ENCODE peak calls at places on chromosomes 6 and 20, in nine cellular contexts. R is CD8-positive, alpha-beta T cell; Y is RWPE2; V is gastrocnemius medialis; Q is HepG2; P is K562; S is body of pancreas; N is lower lobe of right lung; E is left lung. T is an unnamed sample.

GRCh38 chr6:49519660-49520059 is 19.9 kb downstream of the GLYATL3 start:
- ATAC-seq in S (no peak), Y (no peak), Q (no peak), P (peak), R (no peak), N (no peak), V (no peak), E (no peak), T (no peak)

GRCh38 chr20:910132-910839 is 5.8 kb downstream of the ANGPT4 start:
- ATAC-seq in S (no peak), Q (peak), R (no peak), E (no peak), Y (no peak), N (no peak), V (peak), P (no peak), T (no peak)

GRCh38 chr6:111228094-111228493 is 140.8 kb downstream of the SLC16A10 start:
- ATAC-seq in E (peak), N (no peak), V (peak), P (no peak), Q (no peak), R (no peak), Y (peak), S (peak), T (no peak)

GRCh38 chr6:133190912-133191311 is 50.2 kb upstream of the EYA4 start:
- ATAC-seq in R (no peak), E (no peak), V (peak), Q (no peak), P (no peak), N (no peak), Y (no peak), S (no peak), T (no peak)

GRCh38 chr20:9102456-9102855 is 33.6 kb downstream of the PLCB4 start:
- ATAC-seq in V (no peak), P (no peak), Q (no peak), R (no peak), N (no peak), E (no peak), Y (no peak), S (no peak), T (no peak)

GRCh38 chr6:11374036-11375010 is 141.9 kb upstream of the NEDD9 start:
- ATAC-seq in E (peak), Y (no peak), P (no peak), Q (peak), N (peak), V (no peak), S (peak), R (peak), T (peak)

GRCh38 chr20:8082025-8082424 is 50.0 kb upstream of the PLCB1 start:
- ATAC-seq in P (no peak), R (no peak), S (no peak), E (no peak), V (no peak), N (no peak), Q (peak), Y (peak), T (no peak)

GRCh38 chr6:167832497-167833395 is 6.0 kb downstream of the AFDN start:
- ATAC-seq in N (peak), R (no peak), E (peak), P (peak), V (no peak), Y (no peak), S (peak), Q (peak), T (no peak)

GRCh38 chr20:37417857-37418501 is 72.0 kb downstream of the SRC start:
- ATAC-seq in S (no peak), P (no peak), R (no peak), N (no peak), Q (no peak), Y (peak), E (peak), V (no peak), T (no peak)

GRCh38 chr6:151239603-151240035 is at the start of gene AKAP12:
- ATAC-seq in V (peak), Q (no peak), N (peak), S (peak), P (no peak), Y (no peak), E (peak), R (no peak), T (peak)

GRCh38 chr6:13484827-13485226 is 2.6 kb downstream of the GFOD1 start:
- ATAC-seq in E (no peak), V (no peak), Q (no peak), S (no peak), N (no peak), P (no peak), R (no peak), Y (no peak), T (no peak)

GRCh38 chr6:89970609-89971337 is 76.5 kb downstream of the GJA10 start:
- ATAC-seq in R (peak), Q (peak), V (peak), P (peak), Y (peak), N (peak), S (peak), E (peak), T (peak)

GRCh38 chr20:51554538-51555165 is 12.1 kb upstream of the NFATC2 start:
- ATAC-seq in E (no peak), Q (no peak), R (peak), S (no peak), N (no peak), V (peak), P (no peak), Y (peak), T (no peak)

GRCh38 chr20:44928595-44928994 is 18.7 kb downstream of the PABPC1L start:
- ATAC-seq in E (peak), Q (no peak), P (no peak), S (no peak), N (no peak), R (no peak), Y (no peak), V (no peak), T (no peak)

GRCh38 chr20:44936510-44936909 is 23.7 kb downstream of the TOMM34 start:
- ATAC-seq in Y (no peak), S (no peak), E (no peak), N (no peak), P (no peak), R (no peak), Q (no peak), V (no peak), T (no peak)

GRCh38 chr20:44930517-44931168 is 20.8 kb downstream of the PABPC1L start:
- ATAC-seq in N (no peak), Y (no peak), Q (no peak), R (no peak), V (no peak), S (no peak), P (no peak), E (no peak), T (no peak)

GRCh38 chr20:44931911-44932310 is 22.1 kb downstream of the PABPC1L start:
- ATAC-seq in Y (no peak), V (peak), E (no peak), Q (no peak), S (no peak), R (no peak), N (no peak), P (no peak), T (no peak)

GRCh38 chr20:44932916-44933315 is 23.1 kb downstream of the PABPC1L start:
- ATAC-seq in N (no peak), P (no peak), Y (no peak), S (no peak), V (no peak), R (no peak), E (no peak), Q (no peak), T (no peak)
- TF ChIP-seq CTCF in N (no peak), P (no peak), Y (no peak), S (no peak), V (no peak), R (no peak), E (no peak), Q (no peak), T (no peak)

DNA sequence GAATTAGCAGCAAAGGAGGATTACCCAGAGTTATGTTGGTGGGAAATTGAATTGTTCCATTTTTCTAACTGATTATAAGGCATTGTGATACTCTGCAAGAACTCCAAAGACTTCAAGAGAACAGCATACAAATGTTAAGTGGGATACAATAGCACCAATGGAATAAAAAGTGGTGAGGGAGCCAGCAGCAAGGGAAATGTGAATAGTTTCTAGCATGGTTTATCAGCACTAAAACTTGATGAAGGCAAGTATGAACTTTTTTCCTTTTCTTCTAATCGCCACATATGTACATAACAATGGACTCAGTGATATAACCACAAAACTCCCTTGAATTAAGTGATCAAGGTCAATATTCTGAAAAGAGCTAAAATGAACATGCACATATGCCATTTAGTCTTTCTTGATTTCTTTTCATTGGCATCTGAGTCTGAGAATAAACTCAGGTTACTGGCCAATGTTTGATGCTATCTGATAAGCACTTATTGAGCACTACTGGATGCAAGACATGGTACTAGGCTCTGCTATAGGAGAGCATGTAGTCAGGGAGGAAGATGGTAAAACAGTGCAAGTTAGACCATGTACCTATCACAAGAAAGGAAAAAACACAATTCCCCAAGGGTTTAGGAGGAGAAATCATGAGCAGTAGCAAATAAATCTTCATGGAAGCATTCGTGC is 36.6 kb upstream of the NOX3 start:
- ATAC-seq in Q (no peak), Y (no peak), P (no peak), E (no peak), V (no peak), R (no peak), N (no peak), S (no peak), T (no peak)
- H3K27ac ChIP-seq in Q (peak), Y (peak), P (no peak), E (peak), V (no peak), R (no peak), N (no peak), S (no peak), T (no peak)

GRCh38 chr6:55963301-55963700 is 87.9 kb upstream of the BMP5 start:
- ATAC-seq in P (no peak), N (no peak), S (no peak), E (no peak), Q (peak), Y (no peak), R (no peak), V (no peak), T (no peak)
- TF ChIP-seq CTCF in P (no peak), N (no peak), S (no peak), E (no peak), Q (peak), Y (no peak), R (no peak), V (no peak), T (no peak)

DNA sequence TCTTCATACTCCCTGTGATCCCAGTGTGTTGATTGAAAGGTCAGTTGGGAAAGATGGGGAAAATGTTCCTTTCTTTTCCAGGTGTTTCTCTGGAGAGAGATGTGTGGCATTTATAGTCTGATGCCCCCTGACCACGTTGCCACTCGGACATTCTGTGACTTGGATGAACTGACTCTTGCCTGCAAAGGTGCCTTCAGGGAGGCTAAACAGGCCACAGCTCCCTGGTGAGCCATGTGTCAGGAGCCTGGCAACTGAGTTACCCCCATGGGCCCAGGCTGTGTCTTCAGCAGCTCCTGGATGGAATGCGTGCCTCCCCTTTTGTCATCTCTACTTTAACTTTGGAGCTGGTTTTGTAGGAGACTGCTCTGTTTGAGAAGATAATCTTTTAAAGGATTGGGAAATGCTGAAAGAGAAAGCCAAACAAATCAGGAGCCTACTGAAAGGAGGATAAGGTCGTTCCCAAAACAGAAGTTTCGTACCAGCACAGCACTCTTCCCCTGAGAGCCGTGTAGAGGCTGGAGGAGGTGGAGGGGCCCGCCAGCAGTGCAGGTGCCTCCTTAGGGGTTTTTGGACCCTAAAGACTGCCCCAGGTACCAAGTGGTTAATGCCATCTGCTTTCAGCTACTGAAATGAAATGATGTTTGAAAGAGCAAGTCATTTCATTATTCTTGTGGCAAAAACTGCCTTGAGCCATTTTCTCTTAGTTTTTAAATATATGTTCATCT is 322.8 kb downstream of the ZFAND3 start:
- ATAC-seq in V (no peak), P (no peak), E (no peak), N (no peak), Y (no peak), Q (no peak), S (no peak), R (no peak), T (no peak)
- H3K27ac ChIP-seq in V (no peak), P (no peak), E (no peak), N (no peak), Y (no peak), Q (no peak), S (no peak), R (no peak), T (no peak)

GRCh38 chr20:10823585-10823984 is 149.8 kb upstream of the JAG1 start:
- ATAC-seq in Q (peak), S (no peak), V (no peak), N (no peak), R (no peak), P (no peak), E (no peak), Y (no peak), T (no peak)
- TF ChIP-seq CTCF in Q (peak), S (peak), V (no peak), N (no peak), R (no peak), P (no peak), E (no peak), Y (no peak), T (no peak)

T was measured in gastroesophageal sphincter.